ENCODE peak calls at places on chromosome 10, in ten cellular contexts. One of them, this sample, is unnamed.

GRCh38 chr10:557792-558328 is 131.6 kb downstream of the DIP2C start:
- DNase-seq in ovary: no peak
- DNase-seq in fibroblast of lung: no peak
- DNase-seq in A549: no peak
- DNase-seq in OCI-LY7: peak; percentile 86
- DNase-seq in Peyer's patch: peak; percentile 24
- DNase-seq in pancreas: no peak
- DNase-seq in spleen: no peak
- DNase-seq in lung: no peak
- DNase-seq in body of pancreas: no peak
- DNase-seq in this sample: no peak

GRCh38 chr10:482848-483247 is 206.6 kb downstream of the DIP2C start:
- DNase-seq in spleen: no peak
- DNase-seq in body of pancreas: no peak
- DNase-seq in ovary: no peak
- DNase-seq in pancreas: no peak
- DNase-seq in fibroblast of lung: no peak
- DNase-seq in lung: peak; percentile 13
- DNase-seq in OCI-LY7: no peak
- DNase-seq in A549: no peak
- DNase-seq in Peyer's patch: no peak
- DNase-seq in this sample: peak; percentile 15

GRCh38 chr10:73293461-73293860 is 41.0 kb upstream of the MRPS16 start:
- DNase-seq in body of pancreas: no peak
- DNase-seq in lung: no peak
- DNase-seq in A549: no peak
- DNase-seq in spleen: no peak
- DNase-seq in pancreas: no peak
- DNase-seq in fibroblast of lung: no peak
- DNase-seq in Peyer's patch: no peak
- DNase-seq in ovary: no peak
- DNase-seq in OCI-LY7: no peak
- DNase-seq in this sample: no peak

GRCh38 chr10:104809288-104810090 is 168.4 kb downstream of the SORCS3 start:
- DNase-seq in lung: no peak
- DNase-seq in Peyer's patch: no peak
- DNase-seq in OCI-LY7: no peak
- DNase-seq in A549: no peak
- DNase-seq in body of pancreas: no peak
- DNase-seq in ovary: no peak
- DNase-seq in spleen: no peak
- DNase-seq in pancreas: no peak
- DNase-seq in fibroblast of lung: peak; percentile 42
- DNase-seq in this sample: no peak

GRCh38 chr10:43075612-43076003 is 1.3 kb upstream of the RET start:
- DNase-seq in lung: no peak
- DNase-seq in ovary: no peak
- DNase-seq in body of pancreas: no peak
- DNase-seq in OCI-LY7: no peak
- DNase-seq in spleen: no peak
- DNase-seq in fibroblast of lung: no peak
- DNase-seq in A549: peak; percentile 72
- DNase-seq in Peyer's patch: no peak
- DNase-seq in pancreas: no peak
- DNase-seq in this sample: peak; percentile 38

GRCh38 chr10:44173558-44173894 is 211.4 kb downstream of the CXCL12 start:
- DNase-seq in pancreas: no peak
- DNase-seq in lung: no peak
- DNase-seq in fibroblast of lung: peak; percentile 63
- DNase-seq in OCI-LY7: no peak
- DNase-seq in A549: no peak
- DNase-seq in spleen: no peak
- DNase-seq in body of pancreas: no peak
- DNase-seq in ovary: no peak
- DNase-seq in Peyer's patch: no peak
- DNase-seq in this sample: no peak

GRCh38 chr10:88651131-88651541 is 13.1 kb upstream of the LIPF start:
- DNase-seq in OCI-LY7: no peak
- DNase-seq in fibroblast of lung: peak; percentile 92
- DNase-seq in body of pancreas: no peak
- DNase-seq in pancreas: no peak
- DNase-seq in Peyer's patch: no peak
- DNase-seq in A549: peak; percentile 15
- DNase-seq in ovary: no peak
- DNase-seq in spleen: no peak
- DNase-seq in lung: no peak
- DNase-seq in this sample: no peak

GRCh38 chr10:15558136-15558535 is 161.6 kb downstream of the ITGA8 start:
- DNase-seq in A549: no peak
- DNase-seq in spleen: no peak
- DNase-seq in OCI-LY7: no peak
- DNase-seq in ovary: no peak
- DNase-seq in fibroblast of lung: peak; percentile 32
- DNase-seq in body of pancreas: no peak
- DNase-seq in lung: no peak
- DNase-seq in Peyer's patch: no peak
- DNase-seq in pancreas: no peak
- DNase-seq in this sample: no peak

DNA sequence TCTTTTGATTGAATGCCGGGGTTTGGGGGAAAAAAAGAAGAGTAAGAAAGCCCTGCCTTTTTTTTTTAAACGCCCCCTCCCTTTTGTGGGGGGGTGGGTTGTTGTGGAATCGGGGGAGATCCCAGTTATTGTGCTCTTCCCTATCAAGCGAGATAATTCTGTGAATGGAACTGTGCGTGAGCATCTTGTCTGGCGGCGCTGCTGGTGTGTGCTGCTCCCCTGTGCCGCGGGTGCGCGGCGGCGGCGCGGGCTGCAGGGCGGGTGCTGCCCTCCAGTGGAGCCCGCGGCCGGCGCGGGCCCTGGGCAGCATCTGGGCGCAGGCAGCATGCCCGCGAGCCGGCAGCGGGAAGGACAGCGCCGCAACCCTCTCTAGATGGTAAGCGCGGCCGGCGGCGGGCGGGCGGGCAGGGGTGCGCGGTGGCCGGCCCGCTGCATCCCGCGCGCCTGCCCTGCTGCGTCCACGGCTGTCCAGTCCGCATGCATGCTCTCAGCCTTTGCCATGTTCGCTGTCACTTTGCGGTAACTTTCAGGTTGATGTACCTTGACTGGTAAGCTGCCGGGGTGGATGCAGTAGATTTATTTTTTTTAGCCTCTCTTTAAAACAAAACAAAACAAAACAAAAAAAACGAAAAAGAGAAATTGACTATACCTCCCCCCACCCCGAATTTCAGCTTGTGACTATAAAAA is 176.6 kb downstream of the TCF7L2 start:
- DNase-seq in pancreas: peak; percentile 70
- DNase-seq in Peyer's patch: no peak
- DNase-seq in spleen: peak; percentile 87
- DNase-seq in A549: peak; percentile 55
- DNase-seq in OCI-LY7: no peak
- DNase-seq in fibroblast of lung: peak; percentile 75
- DNase-seq in ovary: peak; percentile 78
- DNase-seq in body of pancreas: peak; percentile 71
- DNase-seq in lung: peak; percentile 57
- DNase-seq in this sample: peak; percentile 83
- TF ChIP-seq CTCF in pancreas: peak; percentile 63
- TF ChIP-seq CTCF in Peyer's patch: peak; percentile 50
- TF ChIP-seq CTCF in spleen: no peak
- TF ChIP-seq CTCF in A549: peak; percentile 94
- TF ChIP-seq CTCF in OCI-LY7: no peak
- TF ChIP-seq CTCF in fibroblast of lung: peak; percentile 44
- TF ChIP-seq CTCF in ovary: peak; percentile 51
- TF ChIP-seq CTCF in body of pancreas: peak; percentile 44
- TF ChIP-seq CTCF in lung: peak; percentile 43
- TF ChIP-seq CTCF in this sample: peak; percentile 88

GRCh38 chr10:50541921-50542320 is 81.8 kb downstream of the SGMS1 start:
- DNase-seq in spleen: no peak
- DNase-seq in Peyer's patch: no peak
- DNase-seq in OCI-LY7: no peak
- DNase-seq in ovary: no peak
- DNase-seq in pancreas: no peak
- DNase-seq in fibroblast of lung: no peak
- DNase-seq in A549: no peak
- DNase-seq in body of pancreas: no peak
- DNase-seq in lung: no peak
- DNase-seq in this sample: no peak

GRCh38 chr10:50541317-50541716 is 82.4 kb downstream of the SGMS1 start:
- DNase-seq in A549: no peak
- DNase-seq in spleen: no peak
- DNase-seq in ovary: no peak
- DNase-seq in OCI-LY7: no peak
- DNase-seq in body of pancreas: no peak
- DNase-seq in pancreas: no peak
- DNase-seq in fibroblast of lung: no peak
- DNase-seq in Peyer's patch: no peak
- DNase-seq in lung: no peak
- DNase-seq in this sample: no peak

GRCh38 chr10:50540069-50540825 is 83.5 kb downstream of the SGMS1 start:
- DNase-seq in fibroblast of lung: no peak
- DNase-seq in lung: no peak
- DNase-seq in A549: no peak
- DNase-seq in body of pancreas: no peak
- DNase-seq in OCI-LY7: no peak
- DNase-seq in pancreas: no peak
- DNase-seq in Peyer's patch: no peak
- DNase-seq in ovary: no peak
- DNase-seq in spleen: no peak
- DNase-seq in this sample: no peak

GRCh38 chr10:50538473-50539398 is 85.0 kb downstream of the SGMS1 start:
- DNase-seq in lung: no peak
- DNase-seq in pancreas: no peak
- DNase-seq in body of pancreas: peak; percentile 18
- DNase-seq in spleen: peak; percentile 74
- DNase-seq in fibroblast of lung: peak; percentile 34
- DNase-seq in A549: no peak
- DNase-seq in ovary: no peak
- DNase-seq in OCI-LY7: no peak
- DNase-seq in Peyer's patch: no peak
- DNase-seq in this sample: no peak

DNA sequence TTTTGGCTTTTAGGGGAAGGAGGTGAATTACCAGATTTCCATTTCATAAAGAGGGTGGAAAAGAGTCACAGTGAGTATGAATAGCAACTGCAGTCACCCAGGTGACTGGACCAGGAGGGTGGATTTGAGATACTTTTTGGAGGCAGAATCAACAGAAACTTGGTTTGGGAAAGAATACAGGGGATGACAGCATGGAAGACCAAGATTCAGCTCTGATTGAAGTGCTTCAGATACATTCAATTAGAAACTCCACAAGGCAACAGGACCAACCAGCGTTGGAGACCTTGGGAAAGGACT is 83.0 kb downstream of the SGMS1 start:
- DNase-seq in Peyer's patch: no peak
- DNase-seq in OCI-LY7: no peak
- DNase-seq in body of pancreas: no peak
- DNase-seq in ovary: no peak
- DNase-seq in pancreas: no peak
- DNase-seq in A549: no peak
- DNase-seq in spleen: no peak
- DNase-seq in lung: no peak
- DNase-seq in fibroblast of lung: no peak
- DNase-seq in this sample: no peak
- H3K4me1 ChIP-seq in Peyer's patch: no peaks in the 10 kb centered on the region
- H3K4me1 ChIP-seq in OCI-LY7: no peaks in the 10 kb centered on the region
- H3K4me1 ChIP-seq in body of pancreas: peaks cover 18% of the 10 kb centered on the region
- H3K4me1 ChIP-seq in ovary: peaks cover 11% of the 10 kb centered on the region
- H3K4me1 ChIP-seq in pancreas: peaks cover 5% of the 10 kb centered on the region
- H3K4me1 ChIP-seq in A549: no peaks in the 10 kb centered on the region
- H3K4me1 ChIP-seq in spleen: peaks cover 39% of the 10 kb centered on the region
- H3K4me1 ChIP-seq in lung: peaks cover 3% of the 10 kb centered on the region
- H3K4me1 ChIP-seq in fibroblast of lung: no peaks in the 10 kb centered on the region
- H3K4me1 ChIP-seq in this sample: peaks cover 16% of the 10 kb centered on the region

DNA sequence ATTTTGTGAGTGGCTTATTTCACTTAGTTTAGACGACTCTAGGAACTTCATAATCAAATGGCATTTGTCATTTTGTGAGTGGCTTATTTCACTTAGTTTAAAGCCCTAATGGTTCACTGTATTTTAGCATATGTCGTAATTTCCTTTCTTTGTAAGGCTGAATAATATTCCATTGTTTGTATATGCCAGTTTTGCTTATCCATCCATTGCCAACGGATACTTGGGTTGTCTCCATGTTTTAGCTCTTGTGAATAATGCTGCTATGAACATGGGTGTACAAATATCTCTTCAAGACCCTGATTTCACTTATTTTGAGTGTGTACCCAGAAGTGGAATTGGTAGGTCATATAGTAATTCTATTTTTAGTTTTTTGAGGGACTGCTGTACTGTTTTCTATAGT is 31.8 kb downstream of the DOCK1 start:
- DNase-seq in Peyer's patch: no peak
- DNase-seq in lung: no peak
- DNase-seq in body of pancreas: no peak
- DNase-seq in fibroblast of lung: no peak
- DNase-seq in pancreas: no peak
- DNase-seq in A549: no peak
- DNase-seq in ovary: no peak
- DNase-seq in OCI-LY7: no peak
- DNase-seq in spleen: no peak
- DNase-seq in this sample: no peak
- H3K4me3 ChIP-seq in Peyer's patch: no peak overlapping the region
- H3K4me3 ChIP-seq in lung: no peak overlapping the region
- H3K4me3 ChIP-seq in body of pancreas: no peak overlapping the region
- H3K4me3 ChIP-seq in fibroblast of lung: no peak overlapping the region
- H3K4me3 ChIP-seq in pancreas: no peak overlapping the region
- H3K4me3 ChIP-seq in A549: no peak overlapping the region
- H3K4me3 ChIP-seq in ovary: no peak overlapping the region
- H3K4me3 ChIP-seq in OCI-LY7: no peak overlapping the region
- H3K4me3 ChIP-seq in spleen: no peak overlapping the region
- H3K4me3 ChIP-seq in this sample: no peak overlapping the region

GRCh38 chr10:49618861-49619260 is 5.0 kb downstream of the CHAT start:
- DNase-seq in Peyer's patch: no peak
- DNase-seq in fibroblast of lung: no peak
- DNase-seq in A549: no peak
- DNase-seq in lung: no peak
- DNase-seq in ovary: no peak
- DNase-seq in OCI-LY7: no peak
- DNase-seq in body of pancreas: no peak
- DNase-seq in spleen: no peak
- DNase-seq in pancreas: no peak
- DNase-seq in this sample: no peak

GRCh38 chr10:49620841-49621378 is 7.1 kb downstream of the CHAT start:
- DNase-seq in body of pancreas: no peak
- DNase-seq in pancreas: no peak
- DNase-seq in fibroblast of lung: no peak
- DNase-seq in lung: no peak
- DNase-seq in spleen: peak; percentile 40
- DNase-seq in OCI-LY7: no peak
- DNase-seq in ovary: no peak
- DNase-seq in Peyer's patch: no peak
- DNase-seq in A549: no peak
- DNase-seq in this sample: no peak

GRCh38 chr10:49621561-49621960 is 7.7 kb downstream of the CHAT start:
- DNase-seq in OCI-LY7: no peak
- DNase-seq in body of pancreas: no peak
- DNase-seq in fibroblast of lung: no peak
- DNase-seq in lung: no peak
- DNase-seq in spleen: no peak
- DNase-seq in A549: no peak
- DNase-seq in pancreas: no peak
- DNase-seq in Peyer's patch: no peak
- DNase-seq in ovary: no peak
- DNase-seq in this sample: no peak

GRCh38 chr10:49620286-49620810 is 6.5 kb downstream of the CHAT start:
- DNase-seq in ovary: no peak
- DNase-seq in spleen: peak; percentile 60
- DNase-seq in A549: no peak
- DNase-seq in fibroblast of lung: no peak
- DNase-seq in pancreas: no peak
- DNase-seq in Peyer's patch: no peak
- DNase-seq in OCI-LY7: no peak
- DNase-seq in body of pancreas: no peak
- DNase-seq in lung: no peak
- DNase-seq in this sample: no peak

DNA sequence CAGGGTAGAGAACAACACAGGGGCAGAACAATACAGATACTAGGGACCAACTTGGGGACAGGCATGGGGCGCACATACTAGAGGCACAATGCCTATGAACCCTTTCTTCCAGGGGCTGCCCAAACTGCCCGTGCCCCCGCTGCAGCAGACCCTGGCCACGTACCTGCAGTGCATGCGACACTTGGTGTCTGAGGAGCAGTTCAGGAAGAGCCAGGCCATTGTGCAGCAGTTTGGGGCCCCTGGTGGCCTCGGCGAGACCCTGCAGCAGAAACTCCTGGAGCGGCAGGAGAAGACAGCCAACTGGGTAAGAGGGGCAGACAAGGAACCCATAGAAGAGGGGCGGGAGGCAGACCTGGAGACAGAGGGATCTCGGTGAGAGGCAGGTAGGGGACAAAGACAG is 5.8 kb downstream of the CHAT start:
- DNase-seq in pancreas: no peak
- DNase-seq in Peyer's patch: no peak
- DNase-seq in lung: no peak
- DNase-seq in OCI-LY7: no peak
- DNase-seq in spleen: peak; percentile 48
- DNase-seq in fibroblast of lung: no peak
- DNase-seq in A549: no peak
- DNase-seq in ovary: no peak
- DNase-seq in body of pancreas: no peak
- DNase-seq in this sample: no peak
- TF ChIP-seq CTCF in pancreas: no peak
- TF ChIP-seq CTCF in Peyer's patch: no peak
- TF ChIP-seq CTCF in lung: no peak
- TF ChIP-seq CTCF in OCI-LY7: no peak
- TF ChIP-seq CTCF in spleen: no peak
- TF ChIP-seq CTCF in fibroblast of lung: no peak
- TF ChIP-seq CTCF in A549: no peak
- TF ChIP-seq CTCF in ovary: no peak
- TF ChIP-seq CTCF in body of pancreas: no peak
- TF ChIP-seq CTCF in this sample: no peak